ENCODE peak calls at places on chromosomes 5 and 9, in six cellular contexts. K is Peyer's patch, I is stomach, F is body of pancreas, O is HCT116, U is adrenal gland. M is an unnamed sample.

GRCh38 chr9:81389569-81389993 is 299.8 kb downstream of the TLE1 start:
- DNase-seq in K (no peak), I (no peak), F (no peak), O (peak; percentile 22), U (peak; percentile 70), M (no peak)

GRCh38 chr5:141514330-141515111 is 25.6 kb downstream of the PCDHGC5 start:
- DNase-seq in K (no peak), I (no peak), F (no peak), O (no peak), U (no peak), M (no peak)

GRCh38 chr9:130935660-130936271 is 3.3 kb downstream of the FIBCD1 start:
- DNase-seq in K (no peak), I (no peak), F (no peak), O (no peak), U (no peak), M (no peak)

GRCh38 chr9:34240021-34240420 is 61.2 kb downstream of the UBAP1 start:
- DNase-seq in K (no peak), I (no peak), F (no peak), O (no peak), U (no peak), M (no peak)

GRCh38 chr9:127121628-127122175 is 733 bp downstream of the ANGPTL2 start:
- DNase-seq in K (no peak), I (no peak), F (no peak), O (no peak), U (peak; percentile 27), M (no peak)

GRCh38 chr5:1430121-1430795 is 15.0 kb downstream of the SLC6A3 start:
- DNase-seq in K (no peak), I (peak; percentile 18), F (no peak), O (no peak), U (peak; percentile 5), M (no peak)

GRCh38 chr5:135010502-135011354 is 23.3 kb downstream of the PITX1 start:
- DNase-seq in K (no peak), I (peak; percentile 24), F (no peak), O (no peak), U (no peak), M (no peak)

GRCh38 chr9:32502459-32502858 is 23.5 kb downstream of the RIGI start:
- DNase-seq in K (no peak), I (no peak), F (no peak), O (peak; percentile 41), U (no peak), M (no peak)

GRCh38 chr5:2014058-2014610 is 131.4 kb upstream of the IRX4 start:
- DNase-seq in K (no peak), I (no peak), F (no peak), O (no peak), U (no peak), M (no peak)

GRCh38 chr9:100428871-100429654 is 2.1 kb downstream of the MSANTD3 start:
- DNase-seq in K (no peak), I (no peak), F (no peak), O (peak; percentile 83), U (peak; percentile 63), M (no peak)

GRCh38 chr5:74201334-74202081 is 439.0 kb downstream of the ENC1 start:
- DNase-seq in K (no peak), I (peak; percentile 71), F (peak; percentile 68), O (no peak), U (peak; percentile 54), M (no peak)

GRCh38 chr9:113901196-113901818 is 25.2 kb downstream of the ZNF618 start:
- DNase-seq in K (no peak), I (no peak), F (no peak), O (no peak), U (no peak), M (no peak)

GRCh38 chr9:72149231-72149975 is at the start of gene GDA:
- DNase-seq in K (peak; percentile 86), I (peak; percentile 28), F (no peak), O (peak; percentile 68), U (no peak), M (no peak)
- TF ChIP-seq POLR2A in K (peak; percentile 76), I (no peak), F (no peak), O (no peak), U (no peak), M (no peak)

DNA sequence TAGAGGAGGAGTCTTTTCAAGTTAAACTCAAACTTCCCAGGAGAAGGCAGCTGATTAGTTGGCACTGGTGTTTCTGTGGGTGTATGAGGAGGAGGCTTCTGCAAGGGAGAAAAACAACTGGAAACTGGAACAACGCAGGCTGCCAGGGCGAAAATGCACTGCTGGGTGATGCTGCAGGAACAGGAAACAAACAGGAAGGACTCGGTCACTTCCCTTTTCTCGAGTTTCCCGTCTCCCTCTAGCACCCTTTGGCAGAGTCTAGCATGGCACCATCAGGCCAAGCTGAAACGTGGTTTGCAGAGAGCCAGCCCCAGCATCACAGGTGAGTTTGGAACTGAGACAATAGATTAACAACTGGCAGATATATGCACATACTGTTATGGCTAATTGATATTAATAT is 77.5 kb upstream of the CAST start:
- DNase-seq in K (no peak), I (no peak), F (no peak), O (no peak), U (peak; percentile 23), M (no peak)
- TF ChIP-seq POLR2A in K (no peak), I (no peak), F (no peak), O (no peak), U (no peak), M (no peak)

DNA sequence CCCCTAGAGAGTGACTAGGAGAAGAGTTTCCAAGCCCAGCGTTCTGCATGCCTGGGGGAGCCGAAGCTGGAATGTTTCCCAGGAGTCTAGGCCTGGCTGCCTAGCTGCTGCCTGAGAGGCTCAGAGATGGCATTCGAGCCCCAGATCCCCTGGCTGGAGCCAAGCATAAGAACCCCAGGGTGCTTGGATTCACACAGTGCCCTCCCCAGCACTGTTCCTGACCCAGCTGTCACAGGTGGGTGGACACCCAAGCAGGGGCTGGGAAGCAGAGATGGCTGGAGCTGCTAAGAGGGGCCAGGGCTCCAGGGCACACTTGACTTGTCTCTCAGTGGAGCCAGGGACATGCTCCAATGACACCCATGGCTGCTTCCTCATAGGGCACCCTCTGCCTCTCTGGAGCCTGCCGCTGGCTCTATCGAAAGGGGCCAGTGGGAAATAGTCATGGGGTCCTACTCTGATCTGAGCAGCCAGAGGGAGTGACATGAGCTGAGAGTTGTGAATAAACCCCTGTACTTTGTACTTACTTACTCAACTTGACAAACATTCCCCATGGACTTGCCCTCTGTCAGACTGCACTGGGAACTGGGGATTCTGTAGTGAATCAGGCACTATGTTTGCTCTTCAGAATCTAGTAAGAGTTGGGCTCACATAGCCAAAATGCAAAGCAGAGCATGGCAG is 62.6 kb upstream of the XPA start:
- DNase-seq in K (no peak), I (no peak), F (no peak), O (no peak), U (no peak), M (no peak)
- TF ChIP-seq POLR2A in K (no peak), I (no peak), F (no peak), O (no peak), U (no peak), M (no peak)

GRCh38 chr9:112069318-112070169 is 105.6 kb downstream of the SUSD1 start:
- DNase-seq in K (peak; percentile 69), I (no peak), F (no peak), O (no peak), U (no peak), M (peak; percentile 45)

GRCh38 chr9:112063151-112063550 is 111.9 kb downstream of the SUSD1 start:
- DNase-seq in K (no peak), I (no peak), F (no peak), O (no peak), U (no peak), M (no peak)

GRCh38 chr9:112061152-112061740 is 113.9 kb downstream of the SUSD1 start:
- DNase-seq in K (no peak), I (peak; percentile 55), F (no peak), O (peak; percentile 61), U (peak; percentile 66), M (peak; percentile 61)

GRCh38 chr9:112064871-112065270 is 110.2 kb downstream of the SUSD1 start:
- DNase-seq in K (no peak), I (no peak), F (no peak), O (no peak), U (no peak), M (no peak)

GRCh38 chr9:112065781-112066606 is 109.1 kb downstream of the SUSD1 start:
- DNase-seq in K (peak; percentile 83), I (peak; percentile 86), F (peak; percentile 59), O (peak; percentile 91), U (peak; percentile 89), M (no peak)
- TF ChIP-seq POLR2A in K (peak; percentile 9), I (no peak), F (no peak), O (no peak), U (no peak), M (no peak)

GRCh38 chr5:4017076-4017803 is 421.6 kb downstream of the IRX1 start:
- DNase-seq in K (no peak), I (no peak), F (no peak), O (no peak), U (no peak), M (no peak)

GRCh38 chr5:4018007-4018406 is 422.4 kb downstream of the IRX1 start:
- DNase-seq in K (no peak), I (no peak), F (no peak), O (no peak), U (no peak), M (no peak)

GRCh38 chr5:4011943-4012342 is 416.3 kb downstream of the IRX1 start:
- DNase-seq in K (no peak), I (no peak), F (no peak), O (no peak), U (no peak), M (no peak)

GRCh38 chr5:4018968-4019766 is 423.5 kb downstream of the IRX1 start:
- DNase-seq in K (no peak), I (no peak), F (no peak), O (no peak), U (no peak), M (no peak)

DNA sequence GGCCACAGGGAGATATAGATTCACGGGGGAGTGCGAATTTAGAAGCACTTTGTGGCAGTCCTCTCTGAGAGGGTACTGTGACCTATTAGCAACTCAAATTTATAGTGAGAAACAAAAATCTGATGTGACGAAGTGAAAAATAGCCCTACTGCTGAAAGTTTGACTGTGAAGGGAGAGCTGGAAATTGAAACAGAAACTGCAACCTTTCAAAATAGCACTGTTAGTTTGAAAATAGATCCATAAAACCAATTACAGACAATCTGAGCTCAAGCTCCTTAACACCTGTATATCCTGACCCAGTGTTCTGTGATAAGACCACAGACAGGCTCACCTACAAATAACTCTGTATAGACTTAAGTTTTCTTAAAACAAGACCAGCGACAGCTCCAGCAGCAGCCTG is 420.1 kb downstream of the IRX1 start:
- DNase-seq in K (no peak), I (no peak), F (no peak), O (no peak), U (no peak), M (no peak)
- TF ChIP-seq POLR2A in K (no peak), I (no peak), F (no peak), O (no peak), U (no peak), M (no peak)

M was measured in erythroblast.